ENCODE peak calls at places on chromosomes 6 and 20, in six cellular contexts. F is fibroblast of mammary gland, A is cardiac muscle cell, J is lower lobe of right lung, H is tibial artery, C is IMR-90. P is an unnamed sample.

GRCh38 chr6:21908117-21908848 is 314.7 kb downstream of the SOX4 start:
- DNase-seq in F (no peak), A (no peak), J (no peak), H (no peak), C (no peak), P (no peak)

GRCh38 chr6:57222684-57223077 is 574 bp upstream of the RAB23 start:
- DNase-seq in F (no peak), A (no peak), J (no peak), H (no peak), C (no peak), P (no peak)

GRCh38 chr6:143349530-143349929 is 101.0 kb downstream of the ADAT2 start:
- DNase-seq in F (no peak), A (no peak), J (no peak), H (no peak), C (no peak), P (no peak)

GRCh38 chr20:34337982-34338756 is 24.9 kb upstream of the ITCH start:
- DNase-seq in F (no peak), A (no peak), J (no peak), H (no peak), C (no peak), P (no peak)

GRCh38 chr6:137901454-137901853 is 34.4 kb downstream of the TNFAIP3 start:
- DNase-seq in F (no peak), A (no peak), J (no peak), H (no peak), C (no peak), P (no peak)

GRCh38 chr6:31203345-31203979 is 33.0 kb upstream of the POU5F1 start:
- DNase-seq in F (peak; percentile 83), A (no peak), J (no peak), H (no peak), C (peak; percentile 71), P (no peak)

GRCh38 chr20:8490076-8490830 is 358.2 kb downstream of the PLCB1 start:
- DNase-seq in F (no peak), A (no peak), J (no peak), H (no peak), C (peak; percentile 15), P (no peak)

GRCh38 chr6:144559865-144560603 is 274.9 kb downstream of the UTRN start:
- DNase-seq in F (no peak), A (no peak), J (no peak), H (no peak), C (peak; percentile 38), P (no peak)

GRCh38 chr6:27539551-27539950 is 66.6 kb upstream of the ZNF184 start:
- DNase-seq in F (no peak), A (no peak), J (no peak), H (no peak), C (no peak), P (no peak)

GRCh38 chr6:40634429-40634828 is 47.3 kb upstream of the LRFN2 start:
- DNase-seq in F (no peak), A (no peak), J (no peak), H (no peak), C (no peak), P (no peak)

GRCh38 chr6:32973934-32974333 is 5.5 kb downstream of the BRD2 start:
- DNase-seq in F (peak; percentile 62), A (no peak), J (no peak), H (no peak), C (peak; percentile 66), P (no peak)

GRCh38 chr6:3162067-3162497 is 4.7 kb upstream of the TUBB2A start:
- DNase-seq in F (peak; percentile 30), A (no peak), J (no peak), H (no peak), C (no peak), P (no peak)

GRCh38 chr20:49705358-49705757 is 8.3 kb downstream of the B4GALT5 start:
- DNase-seq in F (no peak), A (no peak), J (no peak), H (no peak), C (no peak), P (no peak)
- H3K4me3 ChIP-seq in F (no peak overlapping the region), A (no peak overlapping the region), J (no peak overlapping the region), H (no peak overlapping the region), C (no peak overlapping the region), P (no peak overlapping the region)

GRCh38 chr20:51542033-51542893 is at the start of gene NFATC2:
- DNase-seq in F (no peak), A (peak; percentile 80), J (peak; percentile 74), H (no peak), C (no peak), P (no peak)
- TF ChIP-seq CTCF in F (no peak), A (peak; percentile 11), J (peak; percentile 32), H (no peak), C (no peak), P (peak; percentile 20)

GRCh38 chr6:112503210-112503609 is 156.1 kb downstream of the RFPL4B start:
- DNase-seq in F (no peak), A (no peak), J (no peak), H (no peak), C (no peak), P (no peak)
- H3K4me3 ChIP-seq in F (no peak overlapping the region), A (no peak overlapping the region), J (no peak overlapping the region), H (no peak overlapping the region), C (no peak overlapping the region), P (no peak overlapping the region)

GRCh38 chr20:44208770-44209169 is 1.8 kb downstream of the OSER1 start:
- DNase-seq in F (peak; percentile 51), A (no peak), J (no peak), H (no peak), C (peak; percentile 66), P (no peak)

GRCh38 chr20:44209691-44210421 is 715 bp downstream of the OSER1 start:
- DNase-seq in F (peak; percentile 52), A (peak; percentile 71), J (no peak), H (no peak), C (peak; percentile 35), P (no peak)

GRCh38 chr20:44212792-44213191 is 2.2 kb upstream of the OSER1 start:
- DNase-seq in F (peak; percentile 79), A (no peak), J (no peak), H (no peak), C (peak; percentile 28), P (no peak)

GRCh38 chr20:44211177-44212039 is 837 bp upstream of the OSER1 start:
- DNase-seq in F (peak; percentile 77), A (no peak), J (no peak), H (peak; percentile 34), C (peak; percentile 48), P (peak; percentile 51)

GRCh38 chr20:44210422-44211176 is at the start of gene OSER1:
- DNase-seq in F (peak; percentile 95), A (peak; percentile 98), J (peak; percentile 97), H (peak; percentile 98), C (peak; percentile 95), P (peak; percentile 99)
- TF ChIP-seq CTCF in F (no peak), A (no peak), J (no peak), H (no peak), C (no peak), P (no peak)

GRCh38 chr6:111550953-111551352 is 54.7 kb downstream of the TRAF3IP2 start:
- DNase-seq in F (no peak), A (no peak), J (no peak), H (no peak), C (no peak), P (no peak)

GRCh38 chr6:111551521-111552231 is 54.0 kb downstream of the TRAF3IP2 start:
- DNase-seq in F (no peak), A (peak; percentile 44), J (peak; percentile 75), H (no peak), C (no peak), P (no peak)

GRCh38 chr6:111552999-111553398 is 52.7 kb downstream of the TRAF3IP2 start:
- DNase-seq in F (no peak), A (no peak), J (no peak), H (no peak), C (no peak), P (no peak)

GRCh38 chr6:111553580-111553979 is 52.1 kb downstream of the TRAF3IP2 start:
- DNase-seq in F (no peak), A (no peak), J (no peak), H (no peak), C (no peak), P (no peak)

DNA sequence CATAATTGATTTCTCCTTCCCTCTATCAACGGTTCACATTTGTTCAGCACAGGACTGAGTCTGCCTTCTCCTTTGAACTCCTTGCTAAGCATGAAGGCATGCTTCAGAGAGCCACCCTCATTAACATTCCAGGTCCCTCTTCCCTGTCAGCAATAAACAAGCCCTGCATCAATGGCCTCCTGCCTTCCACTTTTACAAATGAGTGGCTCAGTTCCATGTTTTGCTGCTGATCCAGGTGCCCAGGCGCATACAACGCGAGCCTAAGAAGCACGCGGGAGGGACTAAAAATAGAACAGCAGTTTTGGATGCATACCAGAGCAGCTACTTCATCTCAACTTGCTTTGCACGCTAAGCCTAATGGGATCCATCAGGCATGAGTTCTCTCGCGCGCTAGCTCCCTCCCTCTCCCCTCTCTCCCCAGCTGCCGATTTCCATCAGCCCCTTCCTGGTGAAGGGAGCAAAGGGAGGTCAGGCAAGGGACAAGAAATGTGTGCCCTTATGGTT is 53.4 kb downstream of the TRAF3IP2 start:
- DNase-seq in F (peak; percentile 97), A (peak; percentile 95), J (no peak), H (peak; percentile 75), C (peak; percentile 98), P (no peak)
- H3K4me3 ChIP-seq in F (no peak overlapping the region), A (no peak overlapping the region), J (peak overlapping the region; percentile 16), H (peak overlapping the region; percentile 4), C (no peak overlapping the region), P (peak overlapping the region; percentile 15)

GRCh38 chr20:11585752-11586352 is 331.8 kb upstream of the BTBD3 start:
- DNase-seq in F (peak; percentile 9), A (peak; percentile 29), J (no peak), H (no peak), C (peak; percentile 22), P (no peak)
- TF ChIP-seq CTCF in F (peak; percentile 15), A (peak; percentile 33), J (no peak), H (no peak), C (peak; percentile 40), P (no peak)